ENCODE peak calls at places on chromosomes 12 and 14, in six cellular contexts. Q is HL-60, E is GM12878, L is HepG2, X is H1, G is SK-N-SH. O is an unnamed sample.

GRCh38 chr12:13124661-13125505 is 21.4 kb upstream of the GSG1 start:
- DNase-seq in Q (no peak), E (no peak), L (no peak), X (no peak), G (no peak), O (no peak)

GRCh38 chr14:92644601-92645515 is 103.6 kb downstream of the LGMN start:
- DNase-seq in Q (no peak), E (no peak), L (no peak), X (no peak), G (no peak), O (no peak)

GRCh38 chr14:52150162-52150561 is 81.3 kb upstream of the NID2 start:
- DNase-seq in Q (no peak), E (no peak), L (no peak), X (no peak), G (no peak), O (no peak)

GRCh38 chr12:81450920-81451739 is 308.0 kb downstream of the PPFIA2 start:
- DNase-seq in Q (peak), E (no peak), L (peak), X (peak), G (peak), O (peak)

GRCh38 chr12:94648578-94648977 is 1.8 kb downstream of the TMCC3 start:
- DNase-seq in Q (no peak), E (no peak), L (no peak), X (no peak), G (no peak), O (no peak)

GRCh38 chr14:77151245-77151644 is 9.7 kb upstream of the ZDHHC22 start:
- DNase-seq in Q (no peak), E (no peak), L (no peak), X (no peak), G (peak), O (peak)

GRCh38 chr14:89276424-89276975 is 140.5 kb downstream of the FOXN3 start:
- DNase-seq in Q (no peak), E (peak), L (no peak), X (no peak), G (no peak), O (no peak)

GRCh38 chr14:95025218-95025617 is 132.1 kb downstream of the DICER1 start:
- DNase-seq in Q (no peak), E (no peak), L (no peak), X (no peak), G (no peak), O (no peak)

GRCh38 chr12:59078027-59078426 is 157.7 kb upstream of the LRIG3 start:
- DNase-seq in Q (no peak), E (no peak), L (no peak), X (no peak), G (no peak), O (no peak)

GRCh38 chr12:103697912-103698751 is 111.1 kb downstream of the STAB2 start:
- DNase-seq in Q (peak), E (no peak), L (no peak), X (no peak), G (no peak), O (no peak)

GRCh38 chr12:44507471-44507870 is 368.6 kb downstream of the NELL2 start:
- DNase-seq in Q (no peak), E (no peak), L (no peak), X (no peak), G (no peak), O (no peak)

GRCh38 chr14:74982661-74983060 is 20.1 kb upstream of the EIF2B2 start:
- DNase-seq in Q (no peak), E (no peak), L (no peak), X (no peak), G (no peak), O (no peak)

GRCh38 chr14:90796319-90796718 is 19.9 kb downstream of the TTC7B start:
- DNase-seq in Q (peak), E (no peak), L (no peak), X (no peak), G (no peak), O (no peak)

GRCh38 chr12:87425942-87426554 is 603.2 kb downstream of the C12orf50 start:
- DNase-seq in Q (peak), E (no peak), L (no peak), X (no peak), G (no peak), O (no peak)

GRCh38 chr14:68191567-68192321 is 372.2 kb downstream of the RAD51B start:
- DNase-seq in Q (no peak), E (no peak), L (peak), X (no peak), G (no peak), O (no peak)

GRCh38 chr12:29796823-29797263 is 13.1 kb upstream of the TMTC1 start:
- DNase-seq in Q (no peak), E (no peak), L (no peak), X (no peak), G (no peak), O (no peak)

GRCh38 chr12:31005256-31005943 is 68.3 kb upstream of the DDX11 start:
- DNase-seq in Q (no peak), E (no peak), L (no peak), X (no peak), G (peak), O (no peak)

GRCh38 chr14:101442451-101442850 is 118.8 kb upstream of the DIO3 start:
- DNase-seq in Q (no peak), E (no peak), L (no peak), X (no peak), G (no peak), O (peak)

GRCh38 chr12:24109381-24110039 is 160.0 kb upstream of the SOX5 start:
- DNase-seq in Q (no peak), E (peak), L (peak), X (no peak), G (peak), O (peak)

GRCh38 chr14:76426161-76426696 is 50.3 kb downstream of the ESRRB start:
- DNase-seq in Q (no peak), E (no peak), L (no peak), X (no peak), G (no peak), O (peak)

GRCh38 chr12:103431387-103431786 is 64.4 kb downstream of the C12orf42 start:
- DNase-seq in Q (no peak), E (no peak), L (no peak), X (no peak), G (no peak), O (no peak)

GRCh38 chr12:15193927-15194326 is 27.3 kb downstream of the RERG start:
- DNase-seq in Q (no peak), E (no peak), L (no peak), X (no peak), G (no peak), O (no peak)

GRCh38 chr14:98953544-98954346 is 318.3 kb downstream of the BCL11B start:
- DNase-seq in Q (peak), E (no peak), L (no peak), X (no peak), G (no peak), O (no peak)

GRCh38 chr12:42641231-42641630 is 51.7 kb upstream of the PRICKLE1 start:
- DNase-seq in Q (no peak), E (no peak), L (no peak), X (no peak), G (no peak), O (no peak)

GRCh38 chr12:124334266-124334665 is 39.4 kb downstream of the RFLNA start:
- DNase-seq in Q (no peak), E (no peak), L (no peak), X (no peak), G (no peak), O (no peak)

GRCh38 chr12:112836736-112837628 is 45.4 kb downstream of the RPH3A start:
- DNase-seq in Q (no peak), E (no peak), L (no peak), X (no peak), G (peak), O (no peak)

GRCh38 chr12:63864456-63864709 is 19.9 kb downstream of the SRGAP1 start:
- DNase-seq in Q (no peak), E (no peak), L (no peak), X (no peak), G (no peak), O (no peak)

GRCh38 chr12:55034218-55034617 is 14.4 kb downstream of the NEUROD4 start:
- DNase-seq in Q (no peak), E (no peak), L (no peak), X (no peak), G (no peak), O (no peak)

GRCh38 chr12:45909041-45909713 is 81.2 kb downstream of the SCAF11 start:
- DNase-seq in Q (no peak), E (no peak), L (no peak), X (no peak), G (no peak), O (no peak)

GRCh38 chr12:15852383-15852782 is 29.8 kb upstream of the STRAP start:
- DNase-seq in Q (no peak), E (no peak), L (no peak), X (no peak), G (no peak), O (no peak)

GRCh38 chr12:96985515-96986362 is 78.7 kb downstream of the NEDD1 start:
- DNase-seq in Q (no peak), E (no peak), L (no peak), X (no peak), G (no peak), O (peak)

GRCh38 chr12:27595231-27595642 is 71.2 kb downstream of the PPFIBP1 start:
- DNase-seq in Q (no peak), E (no peak), L (peak), X (no peak), G (peak), O (no peak)

GRCh38 chr12:5648692-5649338 is 216.9 kb downstream of the NTF3 start:
- DNase-seq in Q (no peak), E (no peak), L (peak), X (peak), G (no peak), O (peak)

GRCh38 chr12:92183575-92183974 is 37.9 kb upstream of the BTG1 start:
- DNase-seq in Q (no peak), E (no peak), L (no peak), X (no peak), G (peak), O (no peak)
- TF ChIP-seq GABPA in Q (no peak), E (no peak), L (no peak), X (no peak), G (no peak), O (no peak)

GRCh38 chr14:31167032-31167431 is 40.6 kb downstream of the HECTD1 start:
- DNase-seq in Q (no peak), E (no peak), L (no peak), X (no peak), G (no peak), O (no peak)

GRCh38 chr14:31161274-31161673 is 46.3 kb downstream of the HECTD1 start:
- DNase-seq in Q (no peak), E (no peak), L (no peak), X (no peak), G (no peak), O (no peak)

GRCh38 chr14:31162910-31163649 is 44.5 kb downstream of the HECTD1 start:
- DNase-seq in Q (no peak), E (no peak), L (no peak), X (no peak), G (no peak), O (no peak)

GRCh38 chr14:31166271-31166561 is 41.4 kb downstream of the HECTD1 start:
- DNase-seq in Q (no peak), E (no peak), L (no peak), X (no peak), G (no peak), O (no peak)

DNA sequence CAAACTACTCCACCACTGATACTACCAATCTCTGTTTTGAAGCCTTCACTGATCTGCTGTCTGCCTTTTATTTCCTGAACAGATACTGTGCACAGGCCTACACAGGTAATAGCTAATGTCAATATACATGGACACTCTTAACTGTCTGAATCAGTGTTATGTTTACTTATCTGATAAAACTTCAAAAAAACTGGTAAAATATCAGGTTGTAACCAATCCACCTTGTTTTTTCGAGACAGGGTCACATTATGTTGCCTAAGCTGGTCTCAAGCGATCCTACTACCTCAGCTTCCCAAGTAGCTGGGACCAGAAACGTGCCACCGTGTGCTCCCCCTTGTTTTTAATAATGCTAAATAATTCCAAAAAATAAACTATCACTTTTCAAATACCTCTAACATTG is 43.5 kb downstream of the HECTD1 start:
- DNase-seq in Q (no peak), E (no peak), L (peak), X (no peak), G (no peak), O (no peak)
- TF ChIP-seq GABPA in Q (no peak), E (no peak), L (no peak), X (no peak), G (no peak), O (no peak)

GRCh38 chr12:105330283-105330937 is at the start of gene C12orf75:
- DNase-seq in Q (peak), E (peak), L (peak), X (no peak), G (peak), O (peak)

GRCh38 chr12:105330938-105331804 is 680 bp downstream of the C12orf75 start:
- DNase-seq in Q (no peak), E (no peak), L (no peak), X (no peak), G (no peak), O (no peak)

GRCh38 chr12:105329926-105330282 is 587 bp upstream of the C12orf75 start:
- DNase-seq in Q (no peak), E (no peak), L (no peak), X (no peak), G (no peak), O (no peak)

GRCh38 chr12:105332925-105333324 is 2.4 kb downstream of the C12orf75 start:
- DNase-seq in Q (no peak), E (no peak), L (no peak), X (no peak), G (no peak), O (no peak)

DNA sequence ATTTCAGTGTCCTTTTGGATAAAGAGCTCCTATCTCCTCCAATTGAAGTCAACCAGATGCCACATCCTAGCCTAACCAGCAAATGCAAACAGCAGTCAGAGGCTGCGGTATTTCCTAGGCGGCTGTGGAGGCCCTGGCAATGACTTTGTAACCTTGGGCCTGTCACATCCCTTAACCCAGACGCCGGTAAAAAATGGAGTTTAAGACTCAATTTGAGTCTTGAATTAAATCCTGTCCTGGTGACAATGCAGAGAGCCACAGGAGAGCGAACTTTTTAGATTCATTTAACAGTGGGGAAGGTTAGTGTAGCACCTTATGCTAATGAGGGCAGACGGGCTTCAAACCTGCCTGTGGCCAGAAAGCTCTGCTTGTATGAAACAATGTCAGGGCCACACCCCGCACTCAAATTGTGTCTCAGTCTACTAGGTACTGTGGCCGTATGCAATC is 1.3 kb downstream of the C12orf75 start:
- DNase-seq in Q (no peak), E (no peak), L (peak), X (peak), G (peak), O (no peak)
- TF ChIP-seq GABPA in Q (no peak), E (no peak), L (no peak), X (no peak), G (no peak), O (no peak)

GRCh38 chr14:38774162-38774561 is 328.9 kb downstream of the SEC23A start:
- DNase-seq in Q (no peak), E (no peak), L (no peak), X (no peak), G (no peak), O (no peak)
- TF ChIP-seq GABPA in Q (no peak), E (no peak), L (no peak), X (no peak), G (no peak), O (no peak)

GRCh38 chr12:108368089-108368488 is 29.0 kb upstream of the CMKLR1 start:
- DNase-seq in Q (peak), E (no peak), L (no peak), X (no peak), G (no peak), O (no peak)

GRCh38 chr12:108374596-108375320 is 35.6 kb upstream of the CMKLR1 start:
- DNase-seq in Q (no peak), E (no peak), L (no peak), X (no peak), G (no peak), O (no peak)

GRCh38 chr12:108373111-108373510 is 34.0 kb upstream of the CMKLR1 start:
- DNase-seq in Q (no peak), E (no peak), L (no peak), X (no peak), G (no peak), O (peak)

GRCh38 chr12:108369736-108370396 is 30.8 kb upstream of the CMKLR1 start:
- DNase-seq in Q (no peak), E (no peak), L (no peak), X (no peak), G (peak), O (no peak)

DNA sequence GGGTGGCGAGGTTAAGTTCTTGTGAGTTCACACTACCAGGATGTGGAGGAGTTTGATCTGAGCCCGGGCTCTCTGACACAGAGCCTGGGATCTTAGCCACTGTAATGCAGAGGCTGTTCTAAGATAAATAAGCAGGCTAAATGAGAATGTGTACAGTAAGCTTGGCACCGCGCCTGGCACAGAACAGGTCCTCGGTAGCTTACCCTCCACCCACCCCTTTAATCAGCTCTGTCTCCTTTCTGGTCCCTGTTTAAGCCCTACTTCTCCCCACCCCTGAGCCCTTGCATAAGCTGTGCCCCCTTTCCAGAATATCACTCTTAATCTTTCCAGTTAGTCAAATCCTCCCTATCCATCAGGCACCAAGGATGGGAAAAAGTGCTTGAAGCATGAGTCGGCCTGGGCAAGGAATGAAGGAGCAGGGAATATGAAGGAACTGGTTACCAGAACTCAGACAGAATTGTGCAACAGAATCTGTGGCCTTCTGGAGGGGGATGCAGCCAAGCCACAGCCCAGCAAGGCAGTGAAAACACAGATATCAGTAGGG is 32.8 kb upstream of the CMKLR1 start:
- DNase-seq in Q (no peak), E (no peak), L (no peak), X (no peak), G (no peak), O (no peak)
- TF ChIP-seq GABPA in Q (no peak), E (no peak), L (no peak), X (no peak), G (no peak), O (no peak)

DNA sequence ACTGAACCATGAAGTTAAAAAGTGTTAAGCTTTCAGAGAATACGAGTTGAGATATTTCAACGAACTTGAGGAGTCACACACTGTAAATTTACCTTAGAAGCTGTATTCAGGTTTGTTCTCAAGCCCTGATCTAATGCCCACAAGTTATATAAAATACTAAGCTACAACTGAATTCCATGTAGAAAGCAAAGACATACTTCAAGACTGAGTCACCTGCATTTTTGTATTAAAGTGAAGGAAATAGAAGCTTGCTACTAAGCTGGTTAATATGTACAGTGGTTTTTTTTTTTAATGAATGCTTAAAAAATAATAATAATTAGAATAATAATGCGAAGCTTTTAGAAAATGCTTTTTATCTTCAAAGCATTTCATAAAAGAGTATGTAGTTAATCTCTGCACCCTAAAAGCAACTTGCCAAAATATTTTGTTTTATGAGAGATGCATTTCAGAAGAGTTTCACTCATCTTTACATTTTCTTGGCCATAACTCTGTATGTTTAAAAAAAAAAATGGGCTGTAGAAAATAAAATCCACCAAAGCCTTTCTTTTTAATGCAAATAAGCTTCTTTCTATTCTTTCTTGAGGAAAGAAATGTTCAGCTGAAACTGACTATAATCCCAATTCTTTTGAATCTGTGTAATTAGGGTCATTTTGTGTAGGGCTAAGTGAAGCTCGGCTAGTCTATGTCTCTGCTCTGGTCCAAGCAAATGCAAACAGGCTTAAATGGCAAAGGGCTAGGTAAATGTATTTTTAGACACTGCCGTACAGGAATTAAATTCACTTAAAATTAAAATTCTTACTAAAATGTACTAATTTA is 1047.5 kb upstream of the FLRT2 start:
- DNase-seq in Q (no peak), E (no peak), L (no peak), X (no peak), G (no peak), O (no peak)
- TF ChIP-seq GABPA in Q (no peak), E (no peak), L (no peak), X (no peak), G (no peak), O (no peak)

O was measured in K562.